ENCODE peak calls at places on chromosomes 13 and 19, in four cellular contexts. One of them, this sample, is unnamed.

GRCh38 chr13:25001807-25002206 is 94.1 kb upstream of the PABPC3 start:
- DNase-seq in H1: no peak
- DNase-seq in HepG2: no peak
- DNase-seq in GM12878: no peak
- DNase-seq in this sample: no peak

GRCh38 chr19:49677232-49677881 is at the start of gene PRMT1:
- DNase-seq in H1: peak; percentile 77
- DNase-seq in HepG2: peak; percentile 35
- DNase-seq in GM12878: no peak
- DNase-seq in this sample: no peak

GRCh38 chr13:67101730-67102467 is 128.2 kb downstream of the PCDH9 start:
- DNase-seq in H1: no peak
- DNase-seq in HepG2: no peak
- DNase-seq in GM12878: no peak
- DNase-seq in this sample: no peak

GRCh38 chr19:16945762-16946465 is 57.1 kb downstream of the F2RL3 start:
- DNase-seq in H1: no peak
- DNase-seq in HepG2: no peak
- DNase-seq in GM12878: no peak
- DNase-seq in this sample: no peak

GRCh38 chr19:3338541-3339181 is 27.7 kb upstream of the NFIC start:
- DNase-seq in H1: no peak
- DNase-seq in HepG2: no peak
- DNase-seq in GM12878: no peak
- DNase-seq in this sample: no peak

GRCh38 chr13:80884031-80884785 is 543.3 kb upstream of the SPRY2 start:
- DNase-seq in H1: no peak
- DNase-seq in HepG2: no peak
- DNase-seq in GM12878: no peak
- DNase-seq in this sample: no peak

GRCh38 chr19:51000981-51001380 is 423 bp downstream of the KLK8 start:
- DNase-seq in H1: peak; percentile 67
- DNase-seq in HepG2: no peak
- DNase-seq in GM12878: no peak
- DNase-seq in this sample: no peak

GRCh38 chr13:108087813-108088212 is 127.5 kb downstream of the LIG4 start:
- DNase-seq in H1: no peak
- DNase-seq in HepG2: no peak
- DNase-seq in GM12878: no peak
- DNase-seq in this sample: no peak

GRCh38 chr19:40445945-40446784 is 2.0 kb upstream of the SERTAD3 start:
- DNase-seq in H1: peak; percentile 50
- DNase-seq in HepG2: no peak
- DNase-seq in GM12878: no peak
- DNase-seq in this sample: no peak

GRCh38 chr13:46668302-46668720 is 115.3 kb downstream of the LRCH1 start:
- DNase-seq in H1: no peak
- DNase-seq in HepG2: no peak
- DNase-seq in GM12878: no peak
- DNase-seq in this sample: no peak

DNA sequence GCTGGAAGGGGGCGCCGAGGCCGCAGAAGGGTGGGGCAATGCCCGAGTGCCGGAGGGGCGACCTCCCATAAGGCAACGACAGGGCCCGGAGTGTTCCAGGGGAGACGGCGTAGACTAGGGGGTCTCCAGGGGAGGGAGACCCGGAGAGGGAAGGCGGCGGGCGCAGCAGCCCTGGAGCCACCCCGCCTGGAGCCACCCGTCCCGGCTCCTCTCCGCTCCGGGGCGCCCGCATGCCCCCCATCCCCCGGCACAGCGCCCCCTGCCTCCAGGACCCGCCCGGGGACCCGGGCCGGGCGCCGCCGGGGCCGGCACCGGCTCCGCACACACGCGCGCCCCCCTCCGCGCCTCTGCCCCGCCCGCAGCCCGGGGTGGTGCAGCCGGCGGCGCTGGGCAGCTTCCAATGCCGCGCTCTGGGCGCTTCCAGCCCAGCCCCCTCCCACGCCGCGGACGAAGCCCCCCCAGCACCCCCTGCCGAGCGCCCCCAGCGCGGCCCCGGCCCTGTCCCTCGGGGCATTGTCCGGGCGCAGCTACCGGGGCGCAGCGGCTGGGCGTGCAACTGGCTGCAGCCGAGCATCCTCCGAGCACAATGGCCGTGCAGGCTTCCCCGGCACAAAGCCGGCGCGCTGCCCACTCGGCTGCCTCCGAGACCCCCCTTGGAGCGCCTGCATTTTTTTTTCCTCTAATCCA is 519 bp downstream of the PTPRS start:
- DNase-seq in H1: no peak
- DNase-seq in HepG2: no peak
- DNase-seq in GM12878: no peak
- DNase-seq in this sample: no peak
- TF ChIP-seq SUZ12 in H1: no peak
- TF ChIP-seq SUZ12 in HepG2: no peak
- TF ChIP-seq SUZ12 in GM12878: no peak
- TF ChIP-seq SUZ12 in this sample: no peak

GRCh38 chr19:45112111-45112827 is 19.3 kb downstream of the PPP1R37 start:
- DNase-seq in H1: no peak
- DNase-seq in HepG2: no peak
- DNase-seq in GM12878: no peak
- DNase-seq in this sample: no peak

GRCh38 chr19:45110811-45111210 is 17.8 kb downstream of the PPP1R37 start:
- DNase-seq in H1: no peak
- DNase-seq in HepG2: no peak
- DNase-seq in GM12878: peak; percentile 26
- DNase-seq in this sample: no peak

GRCh38 chr19:45115809-45116615 is 23.0 kb downstream of the PPP1R37 start:
- DNase-seq in H1: no peak
- DNase-seq in HepG2: no peak
- DNase-seq in GM12878: no peak
- DNase-seq in this sample: no peak

GRCh38 chr19:45114116-45114515 is 21.1 kb downstream of the PPP1R37 start:
- DNase-seq in H1: no peak
- DNase-seq in HepG2: no peak
- DNase-seq in GM12878: no peak
- DNase-seq in this sample: no peak

DNA sequence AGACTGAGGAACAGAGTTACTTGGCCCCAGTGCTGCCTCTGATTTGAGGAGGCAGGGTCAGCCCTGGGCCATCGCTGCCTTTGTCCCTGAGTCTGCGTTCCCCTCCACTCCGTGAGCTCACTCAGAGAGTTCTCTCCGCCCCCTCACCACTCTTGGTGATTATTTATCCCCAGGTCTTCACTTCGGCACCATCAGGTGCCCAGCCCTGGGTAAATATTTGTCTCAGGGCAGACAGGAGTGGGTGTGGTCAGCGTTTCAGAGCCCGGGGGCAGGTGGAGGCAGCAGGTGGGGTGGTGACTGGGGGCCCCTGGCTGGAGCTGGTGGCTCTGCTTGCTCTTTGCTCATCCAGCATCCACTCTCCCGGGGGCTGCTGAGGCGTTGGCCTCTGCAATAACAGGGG is 20.6 kb downstream of the PPP1R37 start:
- DNase-seq in H1: no peak
- DNase-seq in HepG2: peak; percentile 66
- DNase-seq in GM12878: no peak
- DNase-seq in this sample: no peak
- H3K9ac ChIP-seq in H1: peak overlapping the region; percentile 17
- H3K9ac ChIP-seq in HepG2: no peak overlapping the region
- H3K9ac ChIP-seq in GM12878: no peak overlapping the region
- H3K9ac ChIP-seq in this sample: no peak overlapping the region

DNA sequence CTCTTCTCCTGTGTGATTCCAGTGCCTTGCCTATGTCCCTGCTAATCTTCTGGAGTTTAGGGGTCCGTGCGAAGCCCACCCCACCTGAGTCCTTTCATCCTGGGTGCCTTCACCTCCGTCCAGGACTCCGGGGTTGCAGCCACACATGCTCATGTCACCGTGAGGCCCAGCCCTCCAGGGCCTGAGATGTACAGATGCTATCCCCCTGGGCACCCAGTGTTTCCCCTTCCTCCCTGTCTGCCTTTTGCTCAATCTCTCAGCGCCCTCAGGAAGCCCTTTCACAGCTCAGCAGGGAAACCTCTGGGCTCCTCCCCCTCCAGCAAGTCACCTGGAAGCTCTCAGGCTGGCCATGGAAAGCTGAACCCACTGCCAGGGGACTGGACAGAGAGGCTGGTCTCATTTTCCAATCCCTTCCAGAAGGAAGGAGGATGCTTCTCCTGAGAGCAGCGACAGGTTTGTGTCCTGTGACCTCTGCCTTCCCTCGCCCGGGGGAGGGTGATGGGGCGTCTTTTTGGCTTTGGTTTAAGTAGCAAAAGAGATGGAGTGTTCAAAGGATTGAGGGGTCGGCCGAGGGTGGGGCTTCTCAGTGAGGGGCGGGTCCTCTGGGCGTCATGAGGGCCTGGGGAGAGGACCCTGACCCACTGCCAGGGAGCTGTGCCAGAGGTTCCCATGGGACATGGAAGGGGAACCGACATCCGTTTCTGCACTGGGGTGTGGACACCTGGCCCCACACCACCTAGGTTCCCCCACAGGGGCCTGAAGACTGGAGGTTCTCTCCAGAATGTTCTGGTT is 30.8 kb upstream of the TFDP1 start:
- DNase-seq in H1: peak; percentile 39
- DNase-seq in HepG2: no peak
- DNase-seq in GM12878: no peak
- DNase-seq in this sample: no peak
- TF ChIP-seq SUZ12 in H1: no peak
- TF ChIP-seq SUZ12 in HepG2: no peak
- TF ChIP-seq SUZ12 in GM12878: no peak
- TF ChIP-seq SUZ12 in this sample: no peak

GRCh38 chr19:45505151-45505995 is 1.9 kb upstream of the VASP start:
- DNase-seq in H1: no peak
- DNase-seq in HepG2: no peak
- DNase-seq in GM12878: no peak
- DNase-seq in this sample: no peak
- H3K9ac ChIP-seq in H1: no peak overlapping the region
- H3K9ac ChIP-seq in HepG2: peak overlapping the region; percentile 94
- H3K9ac ChIP-seq in GM12878: peak overlapping the region; percentile 98
- H3K9ac ChIP-seq in this sample: peak overlapping the region; percentile 50

GRCh38 chr19:1251503-1252220 is 3.3 kb downstream of the MIDN start:
- DNase-seq in H1: no peak
- DNase-seq in HepG2: peak; percentile 90
- DNase-seq in GM12878: no peak
- DNase-seq in this sample: no peak

GRCh38 chr19:1253514-1254080 is 5.2 kb downstream of the MIDN start:
- DNase-seq in H1: no peak
- DNase-seq in HepG2: peak; percentile 85
- DNase-seq in GM12878: no peak
- DNase-seq in this sample: no peak

GRCh38 chr19:1252818-1253513 is 4.6 kb downstream of the MIDN start:
- DNase-seq in H1: no peak
- DNase-seq in HepG2: peak; percentile 82
- DNase-seq in GM12878: no peak
- DNase-seq in this sample: no peak

GRCh38 chr19:1251233-1251502 is 2.8 kb downstream of the MIDN start:
- DNase-seq in H1: no peak
- DNase-seq in HepG2: peak; percentile 37
- DNase-seq in GM12878: no peak
- DNase-seq in this sample: no peak

DNA sequence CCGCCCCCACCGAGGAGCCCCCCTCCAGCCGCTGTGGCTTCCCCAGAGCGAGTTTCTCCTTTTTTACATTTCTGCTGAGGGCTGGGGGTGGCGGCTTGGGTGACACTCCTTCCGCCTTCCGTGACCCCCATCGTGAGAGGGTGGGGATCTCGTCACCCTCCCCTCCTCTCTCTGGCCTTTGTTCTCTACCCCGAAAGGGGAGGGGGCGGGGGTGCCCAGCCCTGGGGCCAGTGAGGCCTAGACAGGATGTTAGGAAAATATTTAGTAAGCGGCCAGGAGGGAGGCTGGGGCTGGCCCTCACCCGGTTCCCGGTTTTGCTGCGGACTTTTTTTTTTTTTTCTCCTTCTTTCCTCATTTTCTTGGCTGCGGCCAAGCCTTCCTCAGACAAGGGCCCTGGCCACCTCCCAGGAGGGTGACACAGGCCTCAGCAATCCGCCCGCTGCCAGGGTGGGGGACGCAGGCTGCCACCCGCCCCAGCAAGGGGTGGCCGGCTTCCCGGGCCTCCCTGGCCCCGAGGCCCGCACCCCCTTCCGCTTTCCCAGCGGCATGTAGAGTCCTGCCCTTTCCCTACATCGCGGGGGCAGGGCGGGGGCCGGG is 3.9 kb downstream of the MIDN start:
- DNase-seq in H1: no peak
- DNase-seq in HepG2: no peak
- DNase-seq in GM12878: no peak
- DNase-seq in this sample: no peak
- TF ChIP-seq SUZ12 in H1: no peak
- TF ChIP-seq SUZ12 in HepG2: no peak
- TF ChIP-seq SUZ12 in GM12878: no peak
- TF ChIP-seq SUZ12 in this sample: no peak

This sample was measured in NT2/D1.